ENCODE peak calls at places on chromosomes 4 and X, in ten cellular contexts. B is tibial artery, M is heart right ventricle, I is astrocyte, O is ovary, P is astrocyte of the spinal cord, L is psoas muscle, D is MM.1S, K is cardiac muscle cell, C is lung. F is an unnamed sample.

GRCh38 chrX:130124577-130124976 is 14.3 kb upstream of the ELF4 start:
- DNase-seq in O (no peak), M (no peak), P (no peak), B (no peak), I (no peak), L (no peak), K (no peak), C (no peak), D (no peak), F (no peak)

GRCh38 chr4:173231916-173232315 is 63.3 kb downstream of the GALNT7 start:
- DNase-seq in B (no peak), C (no peak), D (no peak), L (no peak), O (no peak), M (no peak), I (no peak), P (peak; percentile 35), K (peak; percentile 54), F (no peak)

GRCh38 chr4:2787230-2788100 is 5.4 kb upstream of the SH3BP2 start:
- DNase-seq in M (peak; percentile 54), O (no peak), K (no peak), D (peak; percentile 35), I (no peak), B (peak; percentile 55), L (peak; percentile 29), C (no peak), P (no peak), F (no peak)

GRCh38 chr4:28948501-28948900 is 1771.7 kb upstream of the PCDH7 start:
- DNase-seq in P (no peak), C (no peak), B (no peak), L (no peak), K (peak; percentile 0), D (no peak), O (no peak), I (no peak), M (no peak), F (no peak)

GRCh38 chr4:47526281-47526680 is 41.2 kb downstream of the ATP10D start:
- DNase-seq in M (no peak), O (no peak), I (peak; percentile 79), D (no peak), B (no peak), P (peak; percentile 55), L (no peak), K (peak; percentile 29), C (no peak), F (no peak)

GRCh38 chrX:13396887-13397286 is 77.0 kb upstream of the ATXN3L start:
- DNase-seq in M (no peak), O (no peak), I (peak; percentile 68), L (no peak), B (no peak), C (no peak), D (no peak), K (peak; percentile 32), P (peak; percentile 38), F (no peak)

GRCh38 chr4:52032005-52032404 is 6.1 kb downstream of the SGCB start:
- DNase-seq in O (no peak), K (no peak), I (no peak), C (no peak), B (no peak), P (no peak), M (no peak), D (no peak), L (no peak), F (no peak)

GRCh38 chr4:87973283-87974169 is 2.0 kb upstream of the SPP1 start:
- DNase-seq in L (peak; percentile 35), B (peak; percentile 51), O (peak; percentile 64), K (peak; percentile 65), C (no peak), I (peak; percentile 94), M (peak; percentile 43), P (peak; percentile 89), D (peak; percentile 50), F (no peak)

GRCh38 chr4:184688447-184688846 is 38.9 kb downstream of the PRIMPOL start:
- DNase-seq in D (no peak), I (peak; percentile 93), O (no peak), P (peak; percentile 95), M (no peak), B (no peak), L (no peak), K (peak; percentile 84), C (no peak), F (no peak)

GRCh38 chrX:119605739-119606507 is at the start of gene NKRF:
- DNase-seq in O (peak; percentile 95), I (peak; percentile 73), D (peak; percentile 92), M (peak; percentile 92), P (no peak), C (peak; percentile 89), L (peak; percentile 92), K (peak; percentile 93), B (peak; percentile 88), F (peak; percentile 74)
- TF ChIP-seq CTCF in O (no peak), I (no peak), D (no peak), M (no peak), P (no peak), C (no peak), L (no peak), K (no peak), B (no peak), F (no peak)

GRCh38 chr4:146192060-146192459 is 16.5 kb downstream of the LSM6 start:
- DNase-seq in C (no peak), L (no peak), K (peak; percentile 6), M (no peak), P (no peak), I (no peak), B (no peak), O (no peak), D (no peak), F (no peak)
- TF ChIP-seq CTCF in C (no peak), L (peak; percentile 13), K (peak; percentile 11), M (peak; percentile 39), P (no peak), I (no peak), B (no peak), O (no peak), D (no peak), F (no peak)

GRCh38 chr4:7161721-7162214 is 30.6 kb upstream of the SORCS2 start:
- DNase-seq in I (peak; percentile 73), M (no peak), C (no peak), K (peak; percentile 71), B (no peak), P (peak; percentile 18), L (no peak), O (peak; percentile 81), D (no peak), F (peak; percentile 27)
- TF ChIP-seq CTCF in I (no peak), M (no peak), C (no peak), K (no peak), B (no peak), P (no peak), L (no peak), O (no peak), D (no peak), F (no peak)

DNA sequence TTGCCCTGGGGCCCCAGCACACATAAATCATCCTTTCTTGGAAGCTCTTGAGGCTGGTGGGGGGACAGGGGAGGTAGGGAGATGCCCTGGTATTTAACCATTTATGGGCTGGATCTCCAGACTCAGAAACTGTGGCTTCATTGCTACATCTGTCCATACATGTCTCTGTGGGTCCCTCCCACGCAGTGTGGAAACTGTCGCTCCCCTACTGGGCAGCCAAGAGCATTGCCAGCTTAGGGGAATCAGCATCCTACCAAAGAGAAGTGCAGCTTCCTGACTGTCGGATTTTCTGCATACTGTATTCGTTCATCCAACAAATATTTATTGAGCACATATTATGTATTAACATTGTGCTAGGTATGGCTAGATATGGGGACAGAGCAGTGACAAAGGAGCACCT is 3.7 kb downstream of the GRIPAP1 start:
- DNase-seq in M (no peak), I (no peak), K (peak; percentile 2), B (no peak), C (no peak), O (peak; percentile 10), L (no peak), P (no peak), D (no peak), F (no peak)
- TF ChIP-seq CTCF in M (no peak), I (no peak), K (no peak), B (no peak), C (no peak), O (no peak), L (no peak), P (no peak), D (no peak), F (no peak)

GRCh38 chr4:153318696-153319320 is 25.7 kb upstream of the MND1 start:
- DNase-seq in P (peak; percentile 67), D (peak; percentile 47), O (no peak), I (peak; percentile 14), B (no peak), L (no peak), M (no peak), C (no peak), K (peak; percentile 72), F (no peak)
- TF ChIP-seq CTCF in P (peak; percentile 81), D (peak; percentile 69), O (peak; percentile 62), I (peak; percentile 72), B (peak; percentile 59), L (peak; percentile 75), M (peak; percentile 64), C (peak; percentile 30), K (peak; percentile 76), F (peak; percentile 57)

DNA sequence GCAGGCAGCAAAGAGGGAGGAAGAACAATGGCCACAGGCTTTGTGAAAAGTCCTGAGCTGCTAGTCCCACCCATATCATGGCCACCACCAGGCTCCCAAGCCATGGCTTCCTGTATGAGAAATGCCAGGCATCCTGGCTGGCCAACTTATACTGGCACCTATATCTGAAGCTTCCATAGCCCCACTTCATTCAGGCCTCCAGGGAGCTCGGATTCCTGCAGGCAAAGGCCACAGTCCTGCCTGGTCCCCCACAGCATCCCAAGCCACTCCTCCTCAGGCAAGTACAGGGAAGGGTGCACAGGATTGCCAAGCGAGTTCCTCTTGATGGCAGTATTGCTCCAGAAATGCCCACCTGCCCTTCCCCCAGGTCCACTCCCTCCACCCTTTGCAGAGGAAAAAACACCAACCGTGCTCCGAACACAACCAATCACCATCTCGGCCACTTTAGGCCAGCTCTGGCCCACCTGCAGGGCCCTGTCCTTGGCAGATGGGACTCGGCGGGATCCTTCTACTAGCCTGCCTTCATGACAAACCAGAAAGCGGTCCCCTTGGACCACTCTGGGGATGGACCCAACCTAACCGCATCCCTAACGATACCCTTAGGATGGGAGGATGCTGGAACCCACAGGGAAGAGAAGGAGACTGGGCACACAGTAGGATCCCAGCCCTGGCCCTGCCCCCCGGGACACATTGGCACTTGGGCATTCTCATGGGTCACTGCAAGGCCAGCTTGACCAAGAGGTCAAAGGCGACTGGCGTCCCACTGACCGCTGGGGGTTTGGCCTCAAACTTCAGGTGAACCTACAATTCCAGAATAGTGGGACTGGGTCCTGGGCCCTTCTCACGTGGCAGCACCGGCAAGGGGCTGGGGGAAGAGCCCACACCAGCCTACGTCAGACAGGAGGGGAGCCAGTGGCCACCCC is 220.4 kb upstream of the AGTR2 start:
- DNase-seq in C (peak; percentile 50), I (no peak), B (no peak), D (no peak), M (no peak), P (no peak), K (no peak), O (peak; percentile 70), L (no peak), F (no peak)
- TF ChIP-seq CTCF in C (no peak), I (no peak), B (no peak), D (peak; percentile 8), M (peak; percentile 11), P (no peak), K (no peak), O (peak; percentile 25), L (peak; percentile 40), F (no peak)